ENCODE peak calls at places on chromosomes 4 and X, in five cellular contexts. J is CD8-positive, alpha-beta T cell; K is WERI-Rb-1; C is dorsolateral prefrontal cortex; R is sigmoid colon. O is an unnamed sample. For H3K27me3, the result is how much of the 10 kb centered on the place peaks cover.

GRCh38 chrX:102959471-102959870 is 22.4 kb downstream of the RAB40AL start:
- DNase-seq in C (no peak), J (no peak), R (no peak), K (no peak), O (no peak)

GRCh38 chr4:133151681-133152329 is 2.7 kb downstream of the PCDH10 start:
- DNase-seq in J (no peak), R (peak), K (peak), C (peak), O (no peak)

GRCh38 chr4:10186228-10187214 is 69.9 kb upstream of the WDR1 start:
- DNase-seq in C (no peak), R (no peak), K (peak), J (no peak), O (no peak)

GRCh38 chr4:96352051-96352517 is 512.2 kb downstream of the PDHA2 start:
- DNase-seq in K (peak), R (no peak), J (no peak), C (no peak), O (no peak)

GRCh38 chr4:140069068-140069467 is 84.9 kb downstream of the MAML3 start:
- DNase-seq in R (no peak), C (no peak), K (no peak), J (no peak), O (no peak)

GRCh38 chrX:21989415-21989814 is 42.7 kb upstream of the PHEX start:
- DNase-seq in R (no peak), K (no peak), J (no peak), C (no peak), O (no peak)

GRCh38 chrX:15425024-15425423 is 40.8 kb upstream of the VEGFD start:
- DNase-seq in K (no peak), C (no peak), J (no peak), R (no peak), O (no peak)

GRCh38 chr4:36178489-36178888 is 65.8 kb downstream of the ARAP2 start:
- DNase-seq in J (no peak), R (no peak), C (no peak), K (no peak), O (no peak)

GRCh38 chr4:119525005-119525749 is 103.4 kb downstream of the PDE5A start:
- DNase-seq in C (no peak), R (no peak), K (no peak), J (no peak), O (no peak)

GRCh38 chr4:30256105-30256828 is 463.9 kb upstream of the PCDH7 start:
- DNase-seq in J (no peak), K (no peak), R (no peak), C (no peak), O (no peak)

GRCh38 chrX:121308276-121308805 is 260.9 kb downstream of the GLUD2 start:
- DNase-seq in R (no peak), J (peak), K (peak), C (peak), O (no peak)

GRCh38 chr4:140996757-140997156 is 136.5 kb downstream of the RNF150 start:
- DNase-seq in J (no peak), R (no peak), C (no peak), K (no peak), O (no peak)

GRCh38 chr4:6909113-6909969 is at the start of gene TBC1D14:
- DNase-seq in J (peak), R (peak), K (peak), C (peak), O (peak)

GRCh38 chr4:184409911-184410692 is 64.2 kb downstream of the IRF2 start:
- DNase-seq in C (no peak), J (peak), K (no peak), R (no peak), O (peak)

GRCh38 chr4:109406337-109406931 is 27.2 kb upstream of the SEC24B start:
- DNase-seq in K (peak), C (no peak), J (peak), R (no peak), O (no peak)

GRCh38 chrX:40120838-40121580 is 23.3 kb upstream of the BCOR start:
- DNase-seq in C (no peak), J (no peak), R (no peak), K (no peak), O (no peak)

GRCh38 chr4:176464748-176465147 is 145.0 kb downstream of the SPCS3 start:
- DNase-seq in K (no peak), J (no peak), R (no peak), C (no peak), O (no peak)

GRCh38 chr4:156889616-156890594 is 81.7 kb downstream of the PDGFC start:
- DNase-seq in R (peak), K (no peak), J (no peak), C (no peak), O (no peak)

GRCh38 chr4:183257808-183258207 is 62.3 kb downstream of the CLDN22 start:
- DNase-seq in C (no peak), R (no peak), K (no peak), J (no peak), O (peak)

GRCh38 chr4:13837228-13837627 is 209.7 kb upstream of the BOD1L1 start:
- DNase-seq in C (no peak), R (no peak), K (no peak), J (no peak), O (no peak)

GRCh38 chr4:99945718-99946345 is 586 bp downstream of the DNAJB14 start:
- DNase-seq in K (no peak), C (peak), J (no peak), R (peak), O (no peak)

GRCh38 chr4:111649308-111649707 is 495.9 kb upstream of the FAM241A start:
- DNase-seq in C (no peak), J (no peak), R (no peak), K (no peak), O (no peak)

GRCh38 chrX:23908219-23909003 is 605 bp downstream of the CXorf58 start:
- DNase-seq in C (no peak), J (no peak), R (no peak), K (peak), O (no peak)

GRCh38 chr4:20622701-20623100 is 77.6 kb upstream of the PACRGL start:
- DNase-seq in K (no peak), C (no peak), J (no peak), R (no peak), O (no peak)

GRCh38 chr4:53702334-53703266 is 111.3 kb upstream of the LNX1 start:
- DNase-seq in J (no peak), K (no peak), R (peak), C (peak), O (peak)

GRCh38 chr4:83010111-83010521 is 507 bp downstream of the LIN54 start:
- DNase-seq in K (no peak), J (no peak), C (no peak), R (no peak), O (no peak)

GRCh38 chrX:8728932-8729331 is 3.0 kb downstream of the ANOS1 start:
- DNase-seq in K (no peak), J (no peak), C (no peak), R (no peak), O (no peak)

GRCh38 chr4:77488882-77489281 is 116.7 kb upstream of the CXCL13 start:
- DNase-seq in K (no peak), J (no peak), R (no peak), C (no peak), O (no peak)

GRCh38 chrX:9538544-9539045 is 73.7 kb downstream of the TBL1X start:
- DNase-seq in J (no peak), R (no peak), C (no peak), K (peak), O (no peak)

GRCh38 chr4:107823870-107824366 is 814 bp upstream of the SGMS2 start:
- DNase-seq in R (no peak), K (no peak), J (no peak), C (no peak), O (no peak)

GRCh38 chrX:136292656-136293055 is 8.1 kb upstream of the ADGRG4 start:
- DNase-seq in J (no peak), K (no peak), C (no peak), R (no peak), O (no peak)

GRCh38 chr4:61200195-61200990 is at the start of gene ADGRL3:
- DNase-seq in C (peak), K (peak), J (no peak), R (peak), O (peak)

GRCh38 chrX:482702-483203 is 96.0 kb upstream of the PPP2R3B start:
- DNase-seq in K (no peak), R (no peak), J (no peak), C (no peak), O (peak)

GRCh38 chr4:2194556-2194955 is 47.4 kb downstream of the HAUS3 start:
- DNase-seq in R (no peak), C (no peak), J (no peak), K (no peak), O (no peak)

GRCh38 chr4:52915730-52916129 is 53.6 kb downstream of the RASL11B start:
- DNase-seq in K (peak), R (no peak), J (no peak), C (no peak), O (no peak)

GRCh38 chrX:153493085-153493484 is 1.7 kb upstream of the BGN start:
- DNase-seq in C (no peak), J (no peak), K (no peak), R (no peak), O (no peak)

GRCh38 chr4:55183926-55184599 is 58.7 kb upstream of the KDR start:
- DNase-seq in C (no peak), J (no peak), K (no peak), R (no peak), O (no peak)

GRCh38 chrX:11757729-11758399 is at the start of gene MSL3:
- DNase-seq in K (peak), C (peak), J (peak), R (peak), O (peak)

GRCh38 chr4:15425520-15425919 is 2.3 kb upstream of the C1QTNF7 start:
- DNase-seq in K (no peak), J (no peak), R (no peak), C (no peak), O (no peak)

DNA sequence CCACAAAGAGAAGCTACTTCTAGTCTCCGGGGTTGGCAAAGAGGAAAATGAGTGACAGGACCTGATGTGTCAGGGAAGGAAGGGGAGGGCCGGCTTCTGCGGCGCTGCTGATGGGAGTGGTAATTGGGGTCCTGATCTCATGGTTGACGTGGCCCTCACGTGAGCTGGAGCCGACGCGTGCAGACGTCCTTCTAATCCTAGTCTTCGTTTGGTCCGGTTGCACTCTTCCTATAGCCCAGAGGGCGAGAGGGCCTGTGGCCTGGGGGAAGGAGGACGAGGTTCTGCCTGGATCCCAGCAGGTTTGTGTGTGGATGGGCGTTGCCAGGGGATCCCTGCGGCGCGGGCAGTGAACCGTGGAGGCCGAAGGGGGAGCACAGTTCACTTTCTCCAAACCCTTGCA is at the start of gene ARMCX1:
- DNase-seq in C (peak), J (peak), K (no peak), R (peak), O (peak)
- H3K27ac ChIP-seq in C (peak), J (peak), K (no peak), R (peak), O (peak)

DNA sequence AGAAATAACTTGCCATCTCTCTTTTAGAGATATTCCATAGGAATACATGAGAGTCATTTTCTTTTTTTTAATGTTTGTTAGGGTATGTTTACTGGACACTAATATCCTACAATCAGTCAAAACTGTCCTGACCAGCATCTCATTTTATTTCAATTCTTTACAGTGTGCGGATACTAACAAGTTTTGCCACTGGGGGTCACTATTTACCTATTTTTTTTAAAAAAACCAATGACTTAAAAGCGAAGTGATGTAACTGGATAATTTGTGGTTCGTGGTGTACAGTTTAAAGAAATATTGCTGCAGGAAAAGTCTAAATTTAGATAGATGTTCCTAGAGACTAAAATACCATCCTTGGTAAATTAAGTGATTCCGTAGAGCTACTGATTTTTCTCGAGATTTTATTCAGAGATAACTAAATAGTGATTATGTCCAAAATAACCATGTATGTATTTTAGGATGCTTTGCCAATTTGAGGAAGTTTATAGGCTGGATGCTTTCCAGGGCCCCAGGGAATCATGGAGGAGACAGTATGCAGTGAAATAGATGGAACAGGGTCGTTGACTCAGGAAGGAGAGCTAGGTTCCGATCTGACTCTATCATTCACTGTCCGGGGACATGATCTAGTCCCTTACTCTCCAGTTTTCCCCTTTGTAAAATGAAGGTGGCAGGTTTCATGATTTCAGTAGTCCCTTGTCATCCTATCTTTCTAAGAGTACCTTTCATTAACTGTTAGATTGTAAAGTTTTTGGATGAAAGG is 34.0 kb upstream of the GNPDA2 start:
- DNase-seq in C (no peak), J (no peak), R (no peak), K (peak), O (no peak)
- H3K4me3 ChIP-seq in C (peak), J (no peak), R (no peak), K (no peak), O (no peak)

GRCh38 chr4:121881213-121881612 is 10.9 kb upstream of the BBS7 start:
- DNase-seq in J (no peak), K (no peak), R (no peak), C (no peak), O (no peak)
- H3K27me3 ChIP-seq in J (under half), K (under half), R (under half), C (under half), O (under half)

GRCh38 chr4:126752702-126753101 is 880.1 kb upstream of the INTU start:
- DNase-seq in R (no peak), J (no peak), C (no peak), K (no peak), O (no peak)
- H3K27ac ChIP-seq in R (no peak), J (no peak), C (no peak), K (no peak), O (no peak)

DNA sequence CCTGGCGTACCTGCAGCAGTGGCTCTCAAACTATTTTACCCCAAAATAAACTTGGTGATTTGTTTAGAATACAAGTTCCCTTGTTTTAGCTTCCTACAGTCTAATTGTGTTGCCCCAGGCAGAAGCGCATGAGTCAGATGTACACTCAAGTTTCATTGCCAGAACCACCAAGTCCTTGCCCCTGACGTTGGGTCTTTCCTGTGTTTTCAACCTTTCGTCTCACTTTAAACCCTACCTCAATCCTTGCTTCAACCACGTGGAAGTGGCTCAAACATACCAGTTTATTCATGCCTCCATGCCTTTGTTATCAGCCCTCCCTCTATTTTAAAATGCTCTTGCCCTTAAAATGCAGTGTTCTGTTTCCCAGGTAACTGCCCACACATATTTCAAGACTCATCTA is 66.3 kb upstream of the SLC7A11 start:
- DNase-seq in R (no peak), J (no peak), K (no peak), C (no peak), O (no peak)
- H3K4me3 ChIP-seq in R (no peak), J (no peak), K (no peak), C (no peak), O (no peak)

GRCh38 chr4:180059216-180059881 is 2183.9 kb upstream of the TENM3 start:
- DNase-seq in K (peak), J (no peak), R (no peak), C (peak), O (peak)
- H3K27me3 ChIP-seq in K (under half), J (under half), R (under half), C (under half), O (half or more)

DNA sequence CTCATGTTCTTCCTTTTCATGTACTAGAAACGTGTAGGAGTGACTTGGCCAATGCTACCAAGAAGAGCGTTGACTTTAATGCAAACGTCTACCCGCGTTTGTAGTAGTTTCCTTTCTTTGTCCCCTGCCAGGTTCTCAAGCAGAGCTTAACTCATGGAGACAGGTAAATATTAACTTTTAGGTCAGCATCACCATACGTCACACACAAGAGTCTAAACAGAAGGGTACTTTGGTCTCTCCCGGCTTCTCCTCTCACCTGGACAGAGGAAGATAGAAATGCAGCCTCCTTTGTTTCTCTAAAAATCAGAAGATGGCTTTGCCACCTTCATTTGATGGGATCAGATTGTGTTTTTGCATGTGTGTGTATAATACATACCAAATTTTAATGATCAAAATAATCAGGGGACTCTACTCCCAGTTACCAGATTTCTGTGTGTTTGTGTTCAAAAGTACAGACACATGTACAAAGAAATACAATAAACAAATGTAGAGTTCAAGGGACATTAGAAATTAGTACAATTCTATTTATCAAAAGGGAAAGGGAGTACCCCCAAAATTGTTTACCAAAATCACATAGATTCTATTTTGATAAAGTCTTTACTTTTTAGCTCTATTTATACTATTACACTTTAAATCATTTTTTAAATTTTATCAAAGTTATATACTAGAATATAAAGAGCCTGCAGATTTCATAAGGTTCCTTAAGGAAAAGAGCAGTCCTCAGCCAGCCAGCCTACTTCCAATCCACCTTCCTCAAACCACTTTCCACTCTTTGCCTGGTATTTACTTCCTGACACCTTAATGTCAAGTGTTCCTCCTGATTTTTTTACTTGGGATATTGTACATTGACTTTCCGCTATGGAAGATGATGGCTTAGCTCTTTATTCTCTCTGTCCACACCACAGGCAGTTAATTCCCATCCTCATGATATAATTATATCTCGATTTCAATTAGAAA is 195.5 kb downstream of the RELL1 start:
- DNase-seq in K (no peak), R (no peak), C (no peak), J (no peak), O (no peak)
- H3K27ac ChIP-seq in K (no peak), R (no peak), C (no peak), J (no peak), O (no peak)

GRCh38 chr4:24186466-24186865 is 296.6 kb upstream of the PPARGC1A start:
- DNase-seq in K (no peak), R (no peak), C (no peak), J (no peak), O (no peak)

GRCh38 chr4:24192018-24192641 is 302.3 kb upstream of the PPARGC1A start:
- DNase-seq in R (no peak), K (no peak), J (no peak), C (no peak), O (no peak)

DNA sequence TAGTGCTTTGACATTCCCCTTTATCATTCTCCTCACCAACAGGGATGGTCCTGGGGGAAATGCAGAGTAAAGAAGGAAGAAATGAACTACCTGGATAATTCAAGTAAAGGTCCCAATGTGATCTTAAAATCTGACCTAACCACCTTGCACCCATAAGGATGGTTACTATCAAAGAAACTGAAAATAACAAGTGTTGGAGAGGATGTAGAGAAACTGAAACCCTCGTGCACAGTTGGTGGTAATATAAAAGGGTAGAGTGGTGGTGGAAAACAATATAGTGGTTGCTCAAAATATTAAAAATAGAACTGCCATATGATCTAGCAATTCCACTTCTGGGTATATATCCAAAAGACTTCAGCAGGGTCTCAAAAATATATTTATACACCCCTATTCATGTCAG is 298.6 kb upstream of the PPARGC1A start:
- DNase-seq in J (no peak), C (no peak), K (no peak), R (no peak), O (no peak)
- H3K4me3 ChIP-seq in J (no peak), C (no peak), K (no peak), R (no peak), O (no peak)

O was measured in spleen.